ENCODE peak calls at places on chromosomes 6 and 20, in five cellular contexts. One of them, this sample, is unnamed.

GRCh38 chr20:14142964-14143627 is 147.8 kb downstream of the MACROD2 start:
- DNase-seq in GM12865: no peak
- DNase-seq in memory B cell: no peak
- DNase-seq in lower leg skin: no peak
- DNase-seq in endothelial cell: no peak
- DNase-seq in this sample: no peak

GRCh38 chr6:83430606-83431544 is at the start of gene ME1:
- DNase-seq in endothelial cell: peak; percentile 63
- DNase-seq in GM12865: peak; percentile 81
- DNase-seq in lower leg skin: peak; percentile 64
- DNase-seq in memory B cell: no peak
- DNase-seq in this sample: no peak

GRCh38 chr6:99186417-99186816 is 163.1 kb downstream of the FAXC start:
- DNase-seq in memory B cell: no peak
- DNase-seq in GM12865: no peak
- DNase-seq in endothelial cell: no peak
- DNase-seq in lower leg skin: no peak
- DNase-seq in this sample: no peak

GRCh38 chr6:25788305-25788922 is 33.9 kb downstream of the SLC17A4 start:
- DNase-seq in lower leg skin: no peak
- DNase-seq in endothelial cell: peak; percentile 72
- DNase-seq in memory B cell: peak; percentile 30
- DNase-seq in GM12865: peak; percentile 49
- DNase-seq in this sample: peak; percentile 1

GRCh38 chr6:114342826-114343781 is at the start of gene HS3ST5:
- DNase-seq in lower leg skin: no peak
- DNase-seq in GM12865: peak; percentile 19
- DNase-seq in memory B cell: no peak
- DNase-seq in endothelial cell: peak; percentile 80
- DNase-seq in this sample: no peak

GRCh38 chr6:89970609-89971337 is 76.5 kb downstream of the GJA10 start:
- DNase-seq in endothelial cell: peak; percentile 43
- DNase-seq in GM12865: peak; percentile 11
- DNase-seq in memory B cell: peak; percentile 26
- DNase-seq in lower leg skin: no peak
- DNase-seq in this sample: no peak

GRCh38 chr6:7381092-7381491 is 8.4 kb downstream of the CAGE1 start:
- DNase-seq in lower leg skin: no peak
- DNase-seq in GM12865: no peak
- DNase-seq in endothelial cell: no peak
- DNase-seq in memory B cell: no peak
- DNase-seq in this sample: no peak

GRCh38 chr6:118967239-118967638 is 32.3 kb upstream of the MCM9 start:
- DNase-seq in GM12865: no peak
- DNase-seq in lower leg skin: no peak
- DNase-seq in memory B cell: no peak
- DNase-seq in endothelial cell: no peak
- DNase-seq in this sample: no peak

GRCh38 chr6:99458319-99458718 is 33.2 kb upstream of the PNISR start:
- DNase-seq in memory B cell: no peak
- DNase-seq in lower leg skin: no peak
- DNase-seq in endothelial cell: peak; percentile 11
- DNase-seq in GM12865: peak; percentile 31
- DNase-seq in this sample: no peak

GRCh38 chr6:161549977-161550655 is 276.3 kb upstream of the AGPAT4 start:
- DNase-seq in memory B cell: no peak
- DNase-seq in GM12865: no peak
- DNase-seq in endothelial cell: no peak
- DNase-seq in lower leg skin: no peak
- DNase-seq in this sample: no peak

GRCh38 chr6:105135056-105135455 is 44.8 kb downstream of the POPDC3 start:
- DNase-seq in GM12865: no peak
- DNase-seq in memory B cell: no peak
- DNase-seq in endothelial cell: no peak
- DNase-seq in lower leg skin: no peak
- DNase-seq in this sample: no peak

GRCh38 chr6:148999501-148999900 is 252.7 kb downstream of the UST start:
- DNase-seq in endothelial cell: no peak
- DNase-seq in memory B cell: no peak
- DNase-seq in GM12865: no peak
- DNase-seq in lower leg skin: no peak
- DNase-seq in this sample: no peak

GRCh38 chr20:19463597-19463996 is 251.2 kb downstream of the SLC24A3 start:
- DNase-seq in endothelial cell: no peak
- DNase-seq in lower leg skin: no peak
- DNase-seq in memory B cell: no peak
- DNase-seq in GM12865: no peak
- DNase-seq in this sample: no peak

GRCh38 chr6:75601608-75602163 is at the start of gene SENP6:
- DNase-seq in GM12865: peak; percentile 87
- DNase-seq in endothelial cell: peak; percentile 76
- DNase-seq in memory B cell: peak; percentile 73
- DNase-seq in lower leg skin: peak; percentile 63
- DNase-seq in this sample: peak; percentile 55

GRCh38 chr20:49167811-49168507 is 20.2 kb downstream of the STAU1 start:
- DNase-seq in memory B cell: no peak
- DNase-seq in lower leg skin: no peak
- DNase-seq in endothelial cell: no peak
- DNase-seq in GM12865: no peak
- DNase-seq in this sample: no peak

GRCh38 chr6:45613678-45614077 is 235.9 kb upstream of the SUPT3H start:
- DNase-seq in lower leg skin: peak; percentile 71
- DNase-seq in endothelial cell: no peak
- DNase-seq in memory B cell: no peak
- DNase-seq in GM12865: no peak
- DNase-seq in this sample: no peak

GRCh38 chr6:110523461-110524021 is 47.1 kb upstream of the SLC22A16 start:
- DNase-seq in memory B cell: no peak
- DNase-seq in GM12865: no peak
- DNase-seq in endothelial cell: no peak
- DNase-seq in lower leg skin: no peak
- DNase-seq in this sample: no peak

GRCh38 chr6:31070711-31071197 is 41.6 kb downstream of the C6orf15 start:
- DNase-seq in lower leg skin: peak; percentile 24
- DNase-seq in endothelial cell: peak; percentile 26
- DNase-seq in GM12865: peak; percentile 34
- DNase-seq in memory B cell: no peak
- DNase-seq in this sample: no peak

GRCh38 chr6:158377866-158378265 is 65.6 kb downstream of the TULP4 start:
- DNase-seq in lower leg skin: no peak
- DNase-seq in endothelial cell: no peak
- DNase-seq in memory B cell: no peak
- DNase-seq in GM12865: no peak
- DNase-seq in this sample: no peak

GRCh38 chr6:901696-902455 is 208.9 kb upstream of the EXOC2 start:
- DNase-seq in memory B cell: no peak
- DNase-seq in GM12865: no peak
- DNase-seq in endothelial cell: no peak
- DNase-seq in lower leg skin: no peak
- DNase-seq in this sample: no peak

GRCh38 chr6:64672131-64672530 is 1034.9 kb downstream of the EYS start:
- DNase-seq in lower leg skin: no peak
- DNase-seq in memory B cell: no peak
- DNase-seq in endothelial cell: no peak
- DNase-seq in GM12865: no peak
- DNase-seq in this sample: no peak

GRCh38 chr6:54262499-54262898 is 45.7 kb upstream of the TINAG start:
- DNase-seq in GM12865: no peak
- DNase-seq in endothelial cell: no peak
- DNase-seq in memory B cell: no peak
- DNase-seq in lower leg skin: no peak
- DNase-seq in this sample: no peak

GRCh38 chr6:169247419-169247818 is 6.2 kb downstream of the THBS2 start:
- DNase-seq in endothelial cell: no peak
- DNase-seq in memory B cell: no peak
- DNase-seq in GM12865: no peak
- DNase-seq in lower leg skin: no peak
- DNase-seq in this sample: no peak

GRCh38 chr20:57165427-57166004 is 100.9 kb downstream of the BMP7 start:
- DNase-seq in lower leg skin: no peak
- DNase-seq in endothelial cell: no peak
- DNase-seq in GM12865: no peak
- DNase-seq in memory B cell: no peak
- DNase-seq in this sample: no peak

GRCh38 chr6:13641315-13641714 is 26.2 kb downstream of the NOL7 start:
- DNase-seq in lower leg skin: no peak
- DNase-seq in memory B cell: no peak
- DNase-seq in endothelial cell: no peak
- DNase-seq in GM12865: no peak
- DNase-seq in this sample: no peak

GRCh38 chr6:170182781-170183120 is 108.1 kb downstream of the DLL1 start:
- DNase-seq in endothelial cell: no peak
- DNase-seq in lower leg skin: no peak
- DNase-seq in GM12865: no peak
- DNase-seq in memory B cell: no peak
- DNase-seq in this sample: no peak

GRCh38 chr6:167140589-167141474 is 16.9 kb downstream of the GPR31 start:
- DNase-seq in lower leg skin: no peak
- DNase-seq in memory B cell: no peak
- DNase-seq in endothelial cell: no peak
- DNase-seq in GM12865: no peak
- DNase-seq in this sample: no peak

GRCh38 chr6:150263765-150264415 is 104.9 kb upstream of the IYD start:
- DNase-seq in GM12865: peak; percentile 33
- DNase-seq in memory B cell: no peak
- DNase-seq in lower leg skin: no peak
- DNase-seq in endothelial cell: no peak
- DNase-seq in this sample: no peak